ENCODE peak calls at places on chromosomes 7 and 10, in seven cellular contexts. One of them, this sample, is unnamed.

GRCh38 chr7:100044719-100045118 is 4.9 kb upstream of the ZSCAN21 start:
- DNase-seq in cardiac muscle cell: no peak
- DNase-seq in dorsolateral prefrontal cortex: no peak
- DNase-seq in kidney epithelial cell: no peak
- DNase-seq in AG04449: no peak
- DNase-seq in ovary: no peak
- DNase-seq in GM23338: no peak
- DNase-seq in this sample: no peak

GRCh38 chr7:130309986-130310385 is 17.0 kb downstream of the CPA4 start:
- DNase-seq in dorsolateral prefrontal cortex: no peak
- DNase-seq in AG04449: no peak
- DNase-seq in cardiac muscle cell: no peak
- DNase-seq in ovary: no peak
- DNase-seq in kidney epithelial cell: no peak
- DNase-seq in GM23338: no peak
- DNase-seq in this sample: no peak

GRCh38 chr10:72736176-72736795 is 44.3 kb downstream of the MCU start:
- DNase-seq in cardiac muscle cell: no peak
- DNase-seq in dorsolateral prefrontal cortex: no peak
- DNase-seq in ovary: no peak
- DNase-seq in GM23338: no peak
- DNase-seq in kidney epithelial cell: no peak
- DNase-seq in AG04449: no peak
- DNase-seq in this sample: peak

GRCh38 chr10:29120216-29120615 is 168.7 kb upstream of the LYZL1 start:
- DNase-seq in cardiac muscle cell: no peak
- DNase-seq in GM23338: no peak
- DNase-seq in ovary: no peak
- DNase-seq in dorsolateral prefrontal cortex: no peak
- DNase-seq in AG04449: no peak
- DNase-seq in kidney epithelial cell: no peak
- DNase-seq in this sample: peak

GRCh38 chr10:106189254-106189653 is 975.3 kb downstream of the SORCS1 start:
- DNase-seq in dorsolateral prefrontal cortex: no peak
- DNase-seq in cardiac muscle cell: peak
- DNase-seq in AG04449: no peak
- DNase-seq in kidney epithelial cell: no peak
- DNase-seq in ovary: no peak
- DNase-seq in GM23338: peak
- DNase-seq in this sample: peak

GRCh38 chr7:43784030-43785001 is 25.8 kb downstream of the BLVRA start:
- DNase-seq in kidney epithelial cell: no peak
- DNase-seq in GM23338: no peak
- DNase-seq in AG04449: no peak
- DNase-seq in dorsolateral prefrontal cortex: no peak
- DNase-seq in ovary: no peak
- DNase-seq in cardiac muscle cell: no peak
- DNase-seq in this sample: no peak

GRCh38 chr10:92699518-92700272 is 9.9 kb downstream of the HHEX start:
- DNase-seq in ovary: no peak
- DNase-seq in cardiac muscle cell: peak
- DNase-seq in kidney epithelial cell: no peak
- DNase-seq in GM23338: peak
- DNase-seq in AG04449: no peak
- DNase-seq in dorsolateral prefrontal cortex: no peak
- DNase-seq in this sample: peak

GRCh38 chr10:127866276-127867013 is 26.3 kb downstream of the CLRN3 start:
- DNase-seq in kidney epithelial cell: no peak
- DNase-seq in dorsolateral prefrontal cortex: no peak
- DNase-seq in ovary: no peak
- DNase-seq in cardiac muscle cell: no peak
- DNase-seq in AG04449: no peak
- DNase-seq in GM23338: no peak
- DNase-seq in this sample: no peak

GRCh38 chr10:29084908-29085307 is 204.0 kb upstream of the LYZL1 start:
- DNase-seq in GM23338: no peak
- DNase-seq in AG04449: no peak
- DNase-seq in dorsolateral prefrontal cortex: no peak
- DNase-seq in cardiac muscle cell: no peak
- DNase-seq in ovary: no peak
- DNase-seq in kidney epithelial cell: no peak
- DNase-seq in this sample: no peak

GRCh38 chr7:100477871-100478248 is 1.2 kb downstream of the TSC22D4 start:
- DNase-seq in cardiac muscle cell: no peak
- DNase-seq in GM23338: no peak
- DNase-seq in kidney epithelial cell: no peak
- DNase-seq in ovary: no peak
- DNase-seq in AG04449: no peak
- DNase-seq in dorsolateral prefrontal cortex: no peak
- DNase-seq in this sample: no peak

GRCh38 chr7:63900394-63901203 is 98.0 kb upstream of the ZNF722 start:
- DNase-seq in ovary: peak
- DNase-seq in GM23338: no peak
- DNase-seq in kidney epithelial cell: no peak
- DNase-seq in cardiac muscle cell: no peak
- DNase-seq in AG04449: no peak
- DNase-seq in dorsolateral prefrontal cortex: peak
- DNase-seq in this sample: no peak

GRCh38 chr10:124602646-124603365 is 141.2 kb downstream of the LHPP start:
- DNase-seq in dorsolateral prefrontal cortex: no peak
- DNase-seq in ovary: no peak
- DNase-seq in kidney epithelial cell: no peak
- DNase-seq in GM23338: no peak
- DNase-seq in AG04449: no peak
- DNase-seq in cardiac muscle cell: no peak
- DNase-seq in this sample: no peak

GRCh38 chr10:49131507-49132385 is 2.1 kb downstream of the FAM170B start:
- DNase-seq in cardiac muscle cell: no peak
- DNase-seq in kidney epithelial cell: no peak
- DNase-seq in GM23338: no peak
- DNase-seq in dorsolateral prefrontal cortex: no peak
- DNase-seq in AG04449: no peak
- DNase-seq in ovary: peak
- DNase-seq in this sample: no peak

GRCh38 chr10:73218466-73219191 is 28.4 kb downstream of the DNAJC9 start:
- DNase-seq in dorsolateral prefrontal cortex: no peak
- DNase-seq in ovary: no peak
- DNase-seq in AG04449: no peak
- DNase-seq in kidney epithelial cell: no peak
- DNase-seq in cardiac muscle cell: peak
- DNase-seq in GM23338: peak
- DNase-seq in this sample: peak

GRCh38 chr7:16078076-16078952 is 343.0 kb downstream of the CRPPA start:
- DNase-seq in dorsolateral prefrontal cortex: no peak
- DNase-seq in GM23338: peak
- DNase-seq in ovary: no peak
- DNase-seq in cardiac muscle cell: peak
- DNase-seq in AG04449: no peak
- DNase-seq in kidney epithelial cell: peak
- DNase-seq in this sample: peak

GRCh38 chr7:121083138-121083789 is 94.8 kb downstream of the CPED1 start:
- DNase-seq in dorsolateral prefrontal cortex: no peak
- DNase-seq in cardiac muscle cell: no peak
- DNase-seq in kidney epithelial cell: no peak
- DNase-seq in AG04449: no peak
- DNase-seq in GM23338: no peak
- DNase-seq in ovary: no peak
- DNase-seq in this sample: peak

GRCh38 chr10:36018996-36019395 is 376.9 kb upstream of the FZD8 start:
- DNase-seq in dorsolateral prefrontal cortex: no peak
- DNase-seq in cardiac muscle cell: no peak
- DNase-seq in kidney epithelial cell: no peak
- DNase-seq in GM23338: peak
- DNase-seq in ovary: no peak
- DNase-seq in AG04449: no peak
- DNase-seq in this sample: no peak

GRCh38 chr7:112994666-112995065 is 92.0 kb downstream of the GPR85 start:
- DNase-seq in kidney epithelial cell: no peak
- DNase-seq in cardiac muscle cell: no peak
- DNase-seq in AG04449: no peak
- DNase-seq in ovary: no peak
- DNase-seq in GM23338: no peak
- DNase-seq in dorsolateral prefrontal cortex: no peak
- DNase-seq in this sample: peak

GRCh38 chr10:31319602-31320178 is 674 bp downstream of the ZEB1 start:
- DNase-seq in ovary: no peak
- DNase-seq in kidney epithelial cell: no peak
- DNase-seq in GM23338: peak
- DNase-seq in cardiac muscle cell: peak
- DNase-seq in dorsolateral prefrontal cortex: no peak
- DNase-seq in AG04449: no peak
- DNase-seq in this sample: no peak

GRCh38 chr7:79241288-79242055 is 212.0 kb downstream of the MAGI2 start:
- DNase-seq in AG04449: peak
- DNase-seq in GM23338: no peak
- DNase-seq in cardiac muscle cell: no peak
- DNase-seq in kidney epithelial cell: peak
- DNase-seq in dorsolateral prefrontal cortex: no peak
- DNase-seq in ovary: no peak
- DNase-seq in this sample: peak

GRCh38 chr10:11373626-11374310 is 237.7 kb downstream of the USP6NL start:
- DNase-seq in kidney epithelial cell: peak
- DNase-seq in ovary: no peak
- DNase-seq in GM23338: no peak
- DNase-seq in cardiac muscle cell: no peak
- DNase-seq in dorsolateral prefrontal cortex: no peak
- DNase-seq in AG04449: no peak
- DNase-seq in this sample: no peak

GRCh38 chr7:120344276-120344675 is 71.3 kb downstream of the KCND2 start:
- DNase-seq in cardiac muscle cell: no peak
- DNase-seq in kidney epithelial cell: no peak
- DNase-seq in dorsolateral prefrontal cortex: no peak
- DNase-seq in AG04449: no peak
- DNase-seq in GM23338: no peak
- DNase-seq in ovary: no peak
- DNase-seq in this sample: peak

GRCh38 chr7:71479231-71479630 is 347.3 kb downstream of the GALNT17 start:
- DNase-seq in cardiac muscle cell: no peak
- DNase-seq in dorsolateral prefrontal cortex: no peak
- DNase-seq in AG04449: no peak
- DNase-seq in ovary: no peak
- DNase-seq in GM23338: no peak
- DNase-seq in kidney epithelial cell: no peak
- DNase-seq in this sample: no peak

DNA sequence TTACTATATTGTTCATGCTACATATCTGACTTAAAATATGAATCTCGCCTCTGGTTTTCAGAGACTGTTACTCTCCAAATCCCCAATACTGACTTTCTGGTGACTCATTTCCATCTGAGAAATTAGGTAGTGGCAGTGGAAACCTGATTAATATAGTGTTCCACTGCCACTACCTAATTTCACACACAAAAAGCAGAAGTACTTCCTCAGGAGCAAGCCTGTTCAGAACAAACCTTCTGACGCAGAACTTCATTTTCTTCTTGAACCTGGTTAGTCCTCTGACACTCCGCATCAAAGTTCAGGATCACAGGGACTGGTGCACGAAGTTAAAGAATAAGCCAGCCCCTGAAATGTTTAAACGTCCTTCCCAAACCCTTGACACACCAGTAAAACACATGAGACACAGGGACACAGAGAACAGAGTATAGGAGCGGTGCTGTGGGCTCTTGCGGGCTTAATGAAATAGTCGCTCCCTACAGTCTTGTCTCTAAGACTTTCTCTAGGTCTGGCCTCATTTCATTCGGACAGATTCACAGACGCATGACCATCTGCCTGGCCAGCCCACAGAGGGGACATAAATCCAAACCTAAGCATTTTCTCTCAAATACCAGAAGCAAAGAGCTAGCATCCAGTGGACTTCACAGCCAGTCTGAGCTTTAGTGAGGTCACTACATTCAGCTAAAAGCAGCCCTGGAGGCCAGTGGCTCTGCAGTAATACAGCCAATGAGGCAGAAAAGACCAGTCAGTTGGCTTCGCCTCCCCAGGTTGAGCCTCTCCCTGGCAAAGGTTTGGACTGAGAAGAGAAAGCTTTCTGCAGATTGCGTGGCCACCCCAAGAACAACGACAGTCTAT is 4.2 kb downstream of the WDR91 start:
- DNase-seq in cardiac muscle cell: no peak
- DNase-seq in ovary: no peak
- DNase-seq in AG04449: no peak
- DNase-seq in GM23338: no peak
- DNase-seq in kidney epithelial cell: no peak
- DNase-seq in dorsolateral prefrontal cortex: no peak
- DNase-seq in this sample: no peak
- H3K4me3 ChIP-seq in cardiac muscle cell: no peak
- H3K4me3 ChIP-seq in ovary: no peak
- H3K4me3 ChIP-seq in AG04449: no peak
- H3K4me3 ChIP-seq in GM23338: no peak
- H3K4me3 ChIP-seq in kidney epithelial cell: no peak
- H3K4me3 ChIP-seq in dorsolateral prefrontal cortex: no peak
- H3K4me3 ChIP-seq in this sample: no peak

GRCh38 chr7:91942312-91942711 is 1.6 kb downstream of the AKAP9 start:
- DNase-seq in cardiac muscle cell: peak
- DNase-seq in ovary: no peak
- DNase-seq in dorsolateral prefrontal cortex: no peak
- DNase-seq in GM23338: no peak
- DNase-seq in kidney epithelial cell: no peak
- DNase-seq in AG04449: no peak
- DNase-seq in this sample: no peak
- H3K4me3 ChIP-seq in cardiac muscle cell: peak
- H3K4me3 ChIP-seq in ovary: peak
- H3K4me3 ChIP-seq in dorsolateral prefrontal cortex: peak
- H3K4me3 ChIP-seq in GM23338: peak
- H3K4me3 ChIP-seq in kidney epithelial cell: peak
- H3K4me3 ChIP-seq in AG04449: peak
- H3K4me3 ChIP-seq in this sample: peak

DNA sequence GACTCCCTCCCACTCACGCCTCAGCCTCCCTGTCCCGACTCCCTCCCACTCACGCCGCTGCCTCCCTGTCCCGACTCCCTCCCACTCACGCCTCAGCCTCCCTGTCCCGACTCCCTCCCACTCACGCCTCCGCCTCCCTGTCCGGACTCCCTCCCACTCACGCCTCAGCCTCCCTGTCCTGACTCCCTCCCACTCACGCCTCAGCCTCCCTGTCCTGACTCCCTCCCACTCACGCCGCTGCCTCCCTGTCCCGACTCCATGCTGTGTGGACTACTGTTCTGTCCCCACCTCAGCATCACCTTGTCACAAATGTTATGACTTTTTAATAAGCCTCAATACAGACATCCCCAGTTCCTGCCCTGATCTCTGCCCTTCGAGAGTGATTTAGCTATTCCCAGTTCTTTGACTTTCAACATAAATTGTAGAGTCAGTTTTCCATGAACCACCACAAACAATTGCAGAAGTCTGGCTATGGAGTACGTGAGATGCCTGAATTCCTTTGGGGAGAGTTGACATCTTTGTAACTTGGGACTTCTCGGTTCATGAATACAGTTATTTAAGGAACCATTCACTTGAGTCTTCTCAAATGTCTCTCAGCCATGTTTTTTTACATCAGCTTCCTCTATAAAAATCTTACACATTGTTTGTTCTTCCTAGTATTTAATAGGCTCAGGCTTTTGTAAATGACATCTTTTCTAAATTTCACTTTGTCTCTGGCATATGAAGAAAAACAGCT is 71.9 kb downstream of the FOXL3 start:
- DNase-seq in dorsolateral prefrontal cortex: no peak
- DNase-seq in ovary: no peak
- DNase-seq in cardiac muscle cell: no peak
- DNase-seq in GM23338: no peak
- DNase-seq in kidney epithelial cell: no peak
- DNase-seq in AG04449: no peak
- DNase-seq in this sample: no peak
- H3K4me3 ChIP-seq in dorsolateral prefrontal cortex: no peak
- H3K4me3 ChIP-seq in ovary: peak
- H3K4me3 ChIP-seq in cardiac muscle cell: no peak
- H3K4me3 ChIP-seq in GM23338: no peak
- H3K4me3 ChIP-seq in kidney epithelial cell: no peak
- H3K4me3 ChIP-seq in AG04449: peak
- H3K4me3 ChIP-seq in this sample: no peak

GRCh38 chr7:1667566-1668485 is 2.3 kb upstream of the ELFN1 start:
- DNase-seq in dorsolateral prefrontal cortex: peak
- DNase-seq in GM23338: peak
- DNase-seq in kidney epithelial cell: no peak
- DNase-seq in ovary: no peak
- DNase-seq in cardiac muscle cell: peak
- DNase-seq in AG04449: no peak
- DNase-seq in this sample: no peak
- H3K4me3 ChIP-seq in dorsolateral prefrontal cortex: peak
- H3K4me3 ChIP-seq in GM23338: peak
- H3K4me3 ChIP-seq in kidney epithelial cell: no peak
- H3K4me3 ChIP-seq in ovary: peak
- H3K4me3 ChIP-seq in cardiac muscle cell: peak
- H3K4me3 ChIP-seq in AG04449: peak
- H3K4me3 ChIP-seq in this sample: peak

This sample was measured in fibroblast of the aortic adventitia.